ENCODE peak calls at places on chromosomes 13 and 19, in ten cellular contexts. V is tibial nerve; G is HL-60; O is CD8-positive, alpha-beta T cell; I is pancreas; L is CD4-positive, alpha-beta T cell; W is right cardiac atrium; B is GM12878; F is small intestine; Y is PC-9. M is an unnamed sample.

GRCh38 chr13:30504081-30504480 is 38.3 kb upstream of the HMGB1 start:
- DNase-seq in F (peak), I (no peak), L (no peak), Y (no peak), G (peak), O (no peak), B (peak), V (no peak), W (no peak), M (no peak)

GRCh38 chr13:95643471-95643813 is 1.1 kb downstream of the DZIP1 start:
- DNase-seq in O (no peak), V (no peak), G (no peak), L (no peak), I (peak), Y (no peak), B (no peak), F (no peak), W (no peak), M (no peak)

GRCh38 chr19:46998445-46999142 is 21.0 kb upstream of the NPAS1 start:
- DNase-seq in V (no peak), L (no peak), O (no peak), I (peak), G (no peak), F (no peak), Y (peak), W (no peak), B (no peak), M (no peak)

GRCh38 chr19:30153326-30154210 is 211.5 kb downstream of the URI1 start:
- DNase-seq in B (peak), W (no peak), F (no peak), L (no peak), G (no peak), Y (no peak), O (no peak), I (no peak), V (no peak), M (no peak)

GRCh38 chr13:44660050-44660449 is 83.9 kb upstream of the TSC22D1 start:
- DNase-seq in V (no peak), W (no peak), I (no peak), O (no peak), B (no peak), G (no peak), L (no peak), F (no peak), Y (no peak), M (no peak)

GRCh38 chr19:58183822-58184215 is 958 bp downstream of the ZNF274 start:
- DNase-seq in I (no peak), G (no peak), L (no peak), F (no peak), O (peak), V (no peak), B (no peak), Y (no peak), W (no peak), M (no peak)

GRCh38 chr19:46056536-46056935 is 15.7 kb upstream of the IGFL4 start:
- DNase-seq in Y (no peak), I (no peak), L (no peak), G (no peak), V (no peak), F (no peak), B (no peak), W (no peak), O (no peak), M (no peak)

GRCh38 chr19:10352764-10353671 is 13.6 kb upstream of the ICAM3 start:
- DNase-seq in L (no peak), V (peak), I (peak), Y (no peak), O (no peak), F (no peak), B (no peak), G (no peak), W (peak), M (no peak)

GRCh38 chr19:13401388-13401787 is 104.9 kb downstream of the CACNA1A start:
- DNase-seq in L (no peak), W (no peak), B (no peak), I (no peak), V (no peak), O (no peak), G (no peak), F (peak), Y (no peak), M (no peak)

GRCh38 chr19:16824658-16825311 is 4.4 kb upstream of the SIN3B start:
- DNase-seq in O (no peak), I (no peak), V (no peak), Y (peak), B (no peak), L (no peak), W (no peak), G (no peak), F (no peak), M (peak)

GRCh38 chr19:928471-929259 is 2.8 kb downstream of the ARID3A start:
- DNase-seq in Y (no peak), I (no peak), W (no peak), O (no peak), G (peak), B (no peak), F (no peak), L (no peak), V (no peak), M (peak)

GRCh38 chr19:49676136-49676689 is 858 bp upstream of the PRMT1 start:
- DNase-seq in L (peak), O (no peak), G (peak), I (peak), Y (peak), W (peak), B (peak), F (peak), V (peak), M (no peak)

GRCh38 chr13:51976423-51976822 is 34.8 kb downstream of the ATP7B start:
- DNase-seq in Y (no peak), L (no peak), G (no peak), O (no peak), F (no peak), W (no peak), V (no peak), B (no peak), I (no peak), M (no peak)

GRCh38 chr13:57624565-57625435 is 6.7 kb upstream of the PCDH17 start:
- DNase-seq in F (peak), B (no peak), I (no peak), W (no peak), Y (peak), O (no peak), L (no peak), G (peak), V (peak), M (no peak)

GRCh38 chr19:8528500-8528899 is 14.5 kb upstream of the ZNF414 start:
- DNase-seq in V (no peak), O (no peak), G (no peak), L (no peak), I (no peak), W (no peak), B (no peak), F (no peak), Y (no peak), M (no peak)

GRCh38 chr19:49212302-49212701 is 54.7 kb downstream of the TRPM4 start:
- DNase-seq in F (no peak), W (no peak), L (no peak), G (no peak), V (no peak), B (no peak), O (no peak), Y (peak), I (no peak), M (no peak)

GRCh38 chr13:85093808-85094207 is 705.4 kb downstream of the SLITRK6 start:
- DNase-seq in B (no peak), W (peak), I (no peak), O (no peak), V (peak), L (no peak), Y (no peak), F (no peak), G (no peak), M (no peak)

GRCh38 chr19:1815605-1816529 is 3.8 kb upstream of the ATP8B3 start:
- DNase-seq in W (no peak), G (no peak), B (no peak), V (no peak), Y (no peak), I (no peak), F (no peak), O (no peak), L (no peak), M (no peak)

GRCh38 chr13:19810996-19811881 is 28.5 kb upstream of the PSPC1 start:
- DNase-seq in F (no peak), L (no peak), I (no peak), B (no peak), O (no peak), G (no peak), V (no peak), W (no peak), Y (peak), M (no peak)

GRCh38 chr19:12834418-12834943 is at the start of gene RTBDN:
- DNase-seq in Y (no peak), O (no peak), L (no peak), W (no peak), V (no peak), G (no peak), I (peak), B (no peak), F (no peak), M (no peak)

GRCh38 chr19:56137405-56137804 is 3.7 kb upstream of the ZNF444 start:
- DNase-seq in B (no peak), I (peak), W (no peak), L (no peak), V (no peak), O (no peak), Y (no peak), G (no peak), F (peak), M (no peak)

GRCh38 chr13:24723206-24723605 is 40.8 kb upstream of the RNF17 start:
- DNase-seq in Y (no peak), W (no peak), F (no peak), O (no peak), G (no peak), I (no peak), V (no peak), L (no peak), B (no peak), M (no peak)

GRCh38 chr13:36778083-36778671 is 40.8 kb upstream of the RFXAP start:
- DNase-seq in V (no peak), L (no peak), W (no peak), Y (no peak), F (no peak), O (no peak), B (peak), G (no peak), I (no peak), M (peak)

GRCh38 chr19:35307990-35308389 is 16.0 kb downstream of the MAG start:
- DNase-seq in V (no peak), I (no peak), F (no peak), L (no peak), W (no peak), O (no peak), Y (no peak), G (no peak), B (no peak), M (no peak)

DNA sequence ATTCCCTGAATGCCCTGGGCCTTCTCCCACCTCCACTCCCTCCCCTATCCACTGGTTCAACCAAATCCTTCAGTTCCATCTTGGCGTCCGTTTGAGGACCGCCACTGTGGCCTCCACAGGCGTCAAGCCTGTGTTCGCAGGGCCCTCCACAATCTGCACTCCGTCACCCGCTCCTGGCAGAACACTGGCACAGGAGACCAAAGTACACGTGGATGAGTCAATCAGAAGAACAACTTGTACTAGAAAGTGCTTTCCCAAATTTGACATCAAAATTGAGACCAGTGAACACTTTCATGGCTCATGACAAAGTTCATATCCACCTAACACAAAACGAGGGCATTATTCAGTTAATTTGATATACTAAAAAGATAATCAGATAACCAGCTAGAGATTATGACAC is 6.5 kb upstream of the CDC16 start:
- DNase-seq in I (no peak), V (no peak), G (no peak), L (no peak), F (peak), Y (no peak), B (no peak), W (no peak), O (no peak), M (no peak)
- H3K27ac ChIP-seq in I (no peak), V (no peak), G (no peak), L (no peak), F (no peak), Y (no peak), B (no peak), W (no peak), O (no peak), M (no peak)

DNA sequence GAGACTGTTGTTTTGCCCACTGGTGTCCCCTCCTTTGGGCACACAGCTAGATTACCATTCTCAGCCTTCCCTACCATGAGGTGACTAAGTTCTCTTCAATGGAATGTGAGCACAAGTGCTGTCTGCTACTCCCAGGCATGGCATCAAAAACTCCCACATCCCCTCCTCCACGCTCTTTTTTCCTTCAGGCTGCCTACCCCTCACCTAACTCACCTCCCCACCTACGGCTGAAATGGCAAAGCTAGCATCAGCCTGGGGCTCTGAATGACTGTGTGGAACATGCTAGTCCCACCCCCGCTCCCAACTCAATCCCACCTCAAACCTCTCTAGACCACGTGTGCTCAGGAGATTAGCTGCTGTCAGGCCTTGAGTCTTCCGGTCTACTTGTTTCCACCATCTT is 512.2 kb downstream of the DIAPH3 start:
- DNase-seq in V (no peak), G (no peak), Y (no peak), W (no peak), I (no peak), F (no peak), L (no peak), B (no peak), O (no peak), M (no peak)
- H3K27ac ChIP-seq in V (no peak), G (no peak), Y (no peak), W (no peak), I (no peak), F (no peak), L (no peak), B (no peak), O (no peak), M (no peak)

GRCh38 chr13:96903085-96903484 is 91.2 kb downstream of the OXGR1 start:
- DNase-seq in F (no peak), Y (no peak), B (no peak), W (no peak), G (no peak), L (no peak), O (no peak), I (no peak), V (no peak), M (no peak)
- H3K27ac ChIP-seq in F (no peak), Y (no peak), B (no peak), W (no peak), G (no peak), L (no peak), O (no peak), I (no peak), V (no peak), M (no peak)

DNA sequence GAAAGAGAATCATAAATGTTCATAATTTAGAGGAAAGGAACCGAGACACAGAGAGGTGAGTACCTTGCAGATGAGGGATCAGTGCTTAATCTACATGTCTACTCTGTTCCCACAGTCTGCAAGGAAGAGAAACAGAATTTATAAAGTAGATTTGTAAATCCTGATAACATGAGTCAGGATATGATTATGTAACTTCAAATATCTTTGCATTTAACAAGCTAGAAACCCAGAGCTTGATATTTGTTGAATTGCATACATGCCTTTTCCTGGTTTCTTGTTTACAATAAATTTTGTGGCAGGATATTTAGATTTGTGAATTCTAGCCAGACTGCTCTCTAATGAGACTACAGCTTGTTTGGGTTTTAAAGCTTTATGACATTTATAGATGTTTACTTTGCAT is 219.2 kb downstream of the ENOX1 start:
- DNase-seq in W (no peak), G (no peak), V (no peak), L (no peak), F (no peak), I (no peak), B (no peak), Y (peak), O (no peak), M (no peak)
- H3K27ac ChIP-seq in W (no peak), G (no peak), V (no peak), L (no peak), F (no peak), I (no peak), B (no peak), Y (peak), O (no peak), M (no peak)

GRCh38 chr19:18939163-18939562 is 1.9 kb downstream of the HOMER3 start:
- DNase-seq in B (no peak), V (no peak), W (no peak), Y (no peak), F (no peak), L (no peak), I (no peak), O (no peak), G (no peak), M (no peak)

GRCh38 chr19:18940791-18941627 is at the start of gene HOMER3:
- DNase-seq in F (peak), L (peak), Y (no peak), W (peak), O (peak), V (peak), I (peak), B (no peak), G (peak), M (peak)

GRCh38 chr19:18941628-18942354 is 774 bp upstream of the HOMER3 start:
- DNase-seq in B (no peak), L (no peak), I (no peak), O (no peak), F (no peak), V (no peak), Y (no peak), W (no peak), G (no peak), M (no peak)

GRCh38 chr19:18942692-18943091 is 1.7 kb upstream of the HOMER3 start:
- DNase-seq in Y (no peak), I (no peak), W (no peak), V (no peak), L (no peak), B (no peak), G (no peak), O (no peak), F (no peak), M (no peak)

DNA sequence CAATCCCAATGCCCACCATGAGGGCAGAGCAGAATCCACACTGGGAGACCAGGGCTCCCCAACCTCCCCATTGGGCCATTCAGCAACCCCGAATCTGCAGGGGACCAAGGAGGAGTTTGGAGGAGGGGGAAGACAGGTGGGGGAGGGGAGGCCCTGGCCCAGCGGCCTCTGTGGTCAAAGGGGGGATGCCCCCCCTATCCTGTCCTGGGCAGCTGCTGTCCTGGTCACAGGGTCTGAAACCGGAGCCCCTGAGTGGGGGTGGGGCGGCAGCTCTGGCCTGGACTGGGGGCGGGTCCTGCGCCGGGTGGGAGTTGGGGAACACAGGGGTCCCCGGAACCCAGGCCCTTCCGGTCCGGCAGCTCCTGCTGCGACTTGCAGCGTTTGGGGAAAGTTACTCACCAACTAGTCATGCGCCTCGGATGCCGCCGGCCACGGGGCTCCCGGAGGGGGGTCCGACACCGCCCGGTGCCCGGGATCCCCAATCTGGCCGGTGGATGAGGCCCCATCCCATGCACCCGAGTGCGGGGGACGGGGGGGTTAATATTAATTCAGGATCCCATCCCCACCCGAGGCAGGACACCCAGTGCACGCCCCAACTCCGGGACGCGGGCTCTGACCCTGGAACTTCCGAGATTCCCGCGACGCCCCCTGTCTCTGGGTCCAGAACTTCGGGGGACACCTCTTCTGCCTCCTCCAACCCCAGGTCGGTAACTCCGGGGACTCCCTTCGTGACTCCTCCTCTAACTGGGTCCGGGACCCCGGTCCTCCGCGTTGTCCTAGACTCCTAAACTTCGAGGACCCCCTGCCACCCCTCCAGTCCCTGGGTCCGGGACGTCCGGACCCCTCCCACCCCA is 868 bp downstream of the HOMER3 start:
- DNase-seq in O (no peak), B (no peak), I (peak), V (peak), G (no peak), F (no peak), W (peak), Y (no peak), L (no peak), M (peak)
- H3K27ac ChIP-seq in O (no peak), B (no peak), I (peak), V (peak), G (peak), F (peak), W (no peak), Y (no peak), L (no peak), M (peak)

DNA sequence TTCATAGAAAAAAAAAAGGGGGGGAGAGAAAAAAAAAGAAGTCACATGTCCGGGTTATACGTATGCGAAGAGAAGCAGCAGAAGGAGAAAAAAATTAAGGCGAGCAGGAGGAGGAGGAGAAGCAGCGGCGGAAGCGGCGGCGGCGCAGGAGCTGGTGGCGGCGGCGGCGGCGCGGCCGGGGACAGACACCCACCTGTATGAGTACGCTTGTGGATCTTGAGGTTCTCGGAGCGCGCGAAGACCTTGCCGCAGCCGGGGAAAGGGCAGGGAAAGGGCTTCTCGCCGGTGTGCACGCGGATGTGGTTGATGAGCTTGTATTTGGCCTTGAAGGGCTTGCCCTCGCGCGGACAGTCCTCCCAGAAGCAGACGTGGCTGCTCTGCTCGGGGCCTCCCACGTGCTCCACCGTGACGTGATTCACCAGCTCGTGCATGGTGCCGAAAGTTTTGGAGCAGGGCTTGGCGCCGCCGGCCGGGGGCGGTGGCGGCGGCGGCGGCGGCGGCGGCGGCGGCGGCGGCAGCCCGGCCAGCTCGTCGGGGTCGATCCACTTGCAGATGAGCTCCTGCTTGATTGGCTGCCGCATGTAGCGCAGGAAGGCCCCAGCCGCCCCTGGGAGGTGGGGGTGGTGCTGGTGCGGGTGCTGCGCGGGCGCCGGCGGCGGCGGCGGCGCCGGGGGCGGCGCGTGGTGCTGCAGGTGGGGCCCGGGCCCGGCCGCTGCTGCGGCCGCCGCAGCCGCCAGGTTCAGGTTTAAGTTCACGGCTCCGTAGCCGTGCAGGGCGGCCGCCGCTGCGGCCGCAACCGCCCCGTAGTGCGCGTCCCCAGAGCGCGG is 1.4 kb downstream of the ZIC5 start:
- DNase-seq in B (no peak), V (no peak), W (no peak), L (no peak), G (no peak), Y (peak), I (no peak), O (no peak), F (no peak), M (peak)
- H3K27ac ChIP-seq in B (no peak), V (no peak), W (no peak), L (no peak), G (no peak), Y (peak), I (no peak), O (no peak), F (no peak), M (no peak)

M was measured in SJSA1.